ENCODE peak calls at places on chromosomes 7 and 10, in ten cellular contexts. One of them, this sample, is unnamed.

GRCh38 chr10:116263870-116264269 is 9.1 kb downstream of the GFRA1 start:
- DNase-seq in stimulated activated CD4-positive, alpha-beta T cell treated with anti-CD3 and anti-CD28 coated beads, Interleukin-1b, Interleukin-23, amount 100 ng/mL, for 4 hours: no peak
- DNase-seq in T-cell: no peak
- DNase-seq in endothelial cell: no peak
- DNase-seq in T1000: no peak
- DNase-seq in astrocyte of the hippocampus: peak
- DNase-seq in progenitor cell of endocrine pancreas: no peak
- DNase-seq in SK-MEL-5: peak
- DNase-seq in heart left ventricle: no peak
- DNase-seq in ELF-1: no peak
- DNase-seq in this sample: peak

GRCh38 chr7:74525881-74526280 is 72.2 kb downstream of the GTF2IRD1 start:
- DNase-seq in SK-MEL-5: no peak
- DNase-seq in endothelial cell: no peak
- DNase-seq in heart left ventricle: no peak
- DNase-seq in T-cell: no peak
- DNase-seq in progenitor cell of endocrine pancreas: no peak
- DNase-seq in stimulated activated CD4-positive, alpha-beta T cell treated with anti-CD3 and anti-CD28 coated beads, Interleukin-1b, Interleukin-23, amount 100 ng/mL, for 4 hours: no peak
- DNase-seq in astrocyte of the hippocampus: no peak
- DNase-seq in T1000: no peak
- DNase-seq in ELF-1: peak
- DNase-seq in this sample: no peak

GRCh38 chr7:130940907-130941306 is 206.9 kb upstream of the KLF14 start:
- DNase-seq in T-cell: no peak
- DNase-seq in T1000: no peak
- DNase-seq in heart left ventricle: no peak
- DNase-seq in SK-MEL-5: peak
- DNase-seq in stimulated activated CD4-positive, alpha-beta T cell treated with anti-CD3 and anti-CD28 coated beads, Interleukin-1b, Interleukin-23, amount 100 ng/mL, for 4 hours: no peak
- DNase-seq in endothelial cell: no peak
- DNase-seq in astrocyte of the hippocampus: peak
- DNase-seq in progenitor cell of endocrine pancreas: no peak
- DNase-seq in ELF-1: no peak
- DNase-seq in this sample: no peak

GRCh38 chr7:141301544-141301943 is 227.7 kb downstream of the TMEM178B start:
- DNase-seq in T-cell: no peak
- DNase-seq in progenitor cell of endocrine pancreas: no peak
- DNase-seq in T1000: no peak
- DNase-seq in stimulated activated CD4-positive, alpha-beta T cell treated with anti-CD3 and anti-CD28 coated beads, Interleukin-1b, Interleukin-23, amount 100 ng/mL, for 4 hours: no peak
- DNase-seq in ELF-1: no peak
- DNase-seq in endothelial cell: no peak
- DNase-seq in heart left ventricle: no peak
- DNase-seq in astrocyte of the hippocampus: no peak
- DNase-seq in SK-MEL-5: no peak
- DNase-seq in this sample: no peak

GRCh38 chr10:113415246-113415645 is 137.6 kb upstream of the HABP2 start:
- DNase-seq in astrocyte of the hippocampus: no peak
- DNase-seq in endothelial cell: no peak
- DNase-seq in heart left ventricle: no peak
- DNase-seq in T-cell: no peak
- DNase-seq in progenitor cell of endocrine pancreas: no peak
- DNase-seq in SK-MEL-5: no peak
- DNase-seq in stimulated activated CD4-positive, alpha-beta T cell treated with anti-CD3 and anti-CD28 coated beads, Interleukin-1b, Interleukin-23, amount 100 ng/mL, for 4 hours: no peak
- DNase-seq in T1000: no peak
- DNase-seq in ELF-1: no peak
- DNase-seq in this sample: peak

GRCh38 chr10:69327463-69328345 is 49.4 kb downstream of the HK1 start:
- DNase-seq in astrocyte of the hippocampus: peak
- DNase-seq in endothelial cell: no peak
- DNase-seq in heart left ventricle: peak
- DNase-seq in T-cell: peak
- DNase-seq in SK-MEL-5: no peak
- DNase-seq in ELF-1: peak
- DNase-seq in T1000: no peak
- DNase-seq in progenitor cell of endocrine pancreas: no peak
- DNase-seq in stimulated activated CD4-positive, alpha-beta T cell treated with anti-CD3 and anti-CD28 coated beads, Interleukin-1b, Interleukin-23, amount 100 ng/mL, for 4 hours: peak
- DNase-seq in this sample: peak

GRCh38 chr7:157347217-157347904 is 10.6 kb downstream of the DNAJB6 start:
- DNase-seq in ELF-1: no peak
- DNase-seq in astrocyte of the hippocampus: peak
- DNase-seq in T-cell: no peak
- DNase-seq in heart left ventricle: no peak
- DNase-seq in SK-MEL-5: no peak
- DNase-seq in progenitor cell of endocrine pancreas: no peak
- DNase-seq in T1000: no peak
- DNase-seq in stimulated activated CD4-positive, alpha-beta T cell treated with anti-CD3 and anti-CD28 coated beads, Interleukin-1b, Interleukin-23, amount 100 ng/mL, for 4 hours: peak
- DNase-seq in endothelial cell: no peak
- DNase-seq in this sample: peak

GRCh38 chr7:43586251-43586900 is 3.5 kb downstream of the STK17A start:
- DNase-seq in endothelial cell: no peak
- DNase-seq in progenitor cell of endocrine pancreas: no peak
- DNase-seq in T-cell: no peak
- DNase-seq in stimulated activated CD4-positive, alpha-beta T cell treated with anti-CD3 and anti-CD28 coated beads, Interleukin-1b, Interleukin-23, amount 100 ng/mL, for 4 hours: no peak
- DNase-seq in heart left ventricle: no peak
- DNase-seq in ELF-1: no peak
- DNase-seq in astrocyte of the hippocampus: peak
- DNase-seq in SK-MEL-5: peak
- DNase-seq in T1000: no peak
- DNase-seq in this sample: no peak

GRCh38 chr7:97167176-97167575 is 49.7 kb downstream of the SDHAF3 start:
- DNase-seq in endothelial cell: no peak
- DNase-seq in heart left ventricle: no peak
- DNase-seq in T1000: no peak
- DNase-seq in T-cell: no peak
- DNase-seq in progenitor cell of endocrine pancreas: no peak
- DNase-seq in SK-MEL-5: no peak
- DNase-seq in stimulated activated CD4-positive, alpha-beta T cell treated with anti-CD3 and anti-CD28 coated beads, Interleukin-1b, Interleukin-23, amount 100 ng/mL, for 4 hours: no peak
- DNase-seq in astrocyte of the hippocampus: no peak
- DNase-seq in ELF-1: no peak
- DNase-seq in this sample: no peak